ENCODE peak calls at places on chromosome 18, in five cellular contexts. J is IMR-90, H is HCT116, U is GM12878, W is A549. E is an unnamed sample.

GRCh38 chr18:63427566-63427965 is 5.3 kb upstream of the VPS4B start:
- DNase-seq in J (no peak), U (no peak), H (peak), W (no peak), E (peak)

GRCh38 chr18:31760695-31761094 is at the start of gene SLC25A52:
- DNase-seq in J (no peak), U (no peak), W (no peak), H (no peak), E (peak)

GRCh38 chr18:23883277-23883790 is 131.2 kb upstream of the TTC39C start:
- DNase-seq in W (no peak), H (no peak), J (peak), U (no peak), E (no peak)

GRCh38 chr18:48934708-48935432 is 15.9 kb downstream of the SMAD7 start:
- DNase-seq in J (no peak), U (peak), H (no peak), W (no peak), E (no peak)

GRCh38 chr18:63520053-63520452 is 22.1 kb upstream of the SERPINB12 start:
- DNase-seq in U (no peak), H (no peak), W (no peak), J (no peak), E (no peak)

GRCh38 chr18:49725809-49726514 is 87.4 kb downstream of the ACAA2 start:
- DNase-seq in H (peak), W (peak), J (peak), U (no peak), E (peak)

GRCh38 chr18:45652303-45652702 is 37.0 kb downstream of the SLC14A2 start:
- DNase-seq in J (no peak), W (no peak), H (no peak), U (no peak), E (no peak)

GRCh38 chr18:34626404-34627137 is 83.5 kb upstream of the DTNA start:
- DNase-seq in W (no peak), H (no peak), U (no peak), J (peak), E (no peak)

GRCh38 chr18:79988925-79989361 is 580 bp upstream of the TXNL4A start:
- DNase-seq in J (peak), U (no peak), W (peak), H (no peak), E (no peak)

GRCh38 chr18:35661483-35662146 is 80.1 kb downstream of the GALNT1 start:
- DNase-seq in H (no peak), J (no peak), W (no peak), U (no peak), E (no peak)

GRCh38 chr18:47794725-47795447 is 135.6 kb downstream of the SMAD2 start:
- DNase-seq in H (no peak), J (no peak), W (no peak), U (no peak), E (no peak)

GRCh38 chr18:46226461-46226860 is 122.3 kb downstream of the HAUS1 start:
- DNase-seq in H (no peak), U (no peak), J (peak), W (no peak), E (no peak)

GRCh38 chr18:75727479-75727878 is 300.0 kb upstream of the SMIM21 start:
- DNase-seq in W (peak), J (peak), U (no peak), H (peak), E (peak)

GRCh38 chr18:3789525-3789924 is 339.6 kb downstream of the TGIF1 start:
- DNase-seq in W (no peak), U (no peak), H (no peak), J (no peak), E (no peak)

GRCh38 chr18:45957100-45957499 is 10.0 kb downstream of the EPG5 start:
- DNase-seq in W (no peak), U (no peak), J (peak), H (no peak), E (no peak)

GRCh38 chr18:27428120-27428519 is 243.0 kb upstream of the CHST9 start:
- DNase-seq in H (no peak), W (no peak), J (no peak), U (no peak), E (no peak)

GRCh38 chr18:48555465-48555995 is 16.7 kb downstream of the CTIF start:
- DNase-seq in H (no peak), U (no peak), J (no peak), W (no peak), E (no peak)

DNA sequence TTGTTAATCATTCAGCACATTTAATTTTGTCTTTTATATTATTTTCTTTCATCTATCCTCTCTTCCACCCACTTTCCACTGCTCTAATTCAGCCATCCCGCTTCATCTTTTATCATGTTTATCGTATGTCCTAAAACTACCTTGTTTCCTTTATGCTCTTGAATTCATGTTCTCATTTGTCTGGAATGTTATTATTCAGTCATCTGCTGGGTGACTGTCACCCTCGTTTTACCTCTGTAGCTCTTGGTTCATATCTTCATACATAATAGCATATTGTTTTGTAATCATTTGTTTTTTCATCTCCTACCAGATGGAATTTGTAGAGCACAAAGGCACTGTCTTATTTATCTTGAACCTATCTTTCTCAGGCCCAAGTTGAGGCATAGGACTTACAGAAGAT is 37.0 kb downstream of the SMCHD1 start:
- DNase-seq in W (no peak), U (no peak), J (no peak), H (no peak), E (no peak)
- TF ChIP-seq RAD21 in W (no peak), U (no peak), J (no peak), H (no peak), E (no peak)

GRCh38 chr18:57445488-57446319 is 10.5 kb downstream of the ONECUT2 start:
- DNase-seq in H (no peak), U (no peak), J (no peak), W (peak), E (no peak)

GRCh38 chr18:57446322-57446721 is 11.1 kb downstream of the ONECUT2 start:
- DNase-seq in U (no peak), J (peak), W (peak), H (no peak), E (peak)

GRCh38 chr18:57444301-57444759 is 9.2 kb downstream of the ONECUT2 start:
- DNase-seq in U (no peak), J (no peak), W (no peak), H (no peak), E (no peak)

GRCh38 chr18:57443716-57444115 is 8.5 kb downstream of the ONECUT2 start:
- DNase-seq in U (no peak), J (no peak), W (no peak), H (no peak), E (no peak)

GRCh38 chr18:57447154-57447621 is 12.0 kb downstream of the ONECUT2 start:
- DNase-seq in W (no peak), J (peak), U (no peak), H (no peak), E (no peak)
- TF ChIP-seq RAD21 in W (no peak), J (no peak), U (no peak), H (no peak), E (peak)

GRCh38 chr18:55351980-55352714 is 235.8 kb downstream of the TCF4 start:
- DNase-seq in W (no peak), U (no peak), H (no peak), J (peak), E (no peak)
- TF ChIP-seq RAD21 in W (no peak), U (no peak), H (no peak), J (no peak), E (no peak)

GRCh38 chr18:9475643-9476580 is 599 bp downstream of the RALBP1 start:
- DNase-seq in U (no peak), W (no peak), H (no peak), J (peak), E (peak)
- TF ChIP-seq RAD21 in U (no peak), W (no peak), H (no peak), J (peak), E (no peak)

GRCh38 chr18:9684901-9685738 is 23.0 kb upstream of the RAB31 start:
- DNase-seq in U (no peak), H (no peak), J (peak), W (no peak), E (peak)
- TF ChIP-seq RAD21 in U (no peak), H (no peak), J (no peak), W (no peak), E (no peak)

GRCh38 chr18:72325307-72325706 is 218.8 kb downstream of the CBLN2 start:
- DNase-seq in H (no peak), J (no peak), U (no peak), W (no peak), E (no peak)
- TF ChIP-seq RAD21 in H (no peak), J (no peak), U (no peak), W (no peak), E (no peak)

DNA sequence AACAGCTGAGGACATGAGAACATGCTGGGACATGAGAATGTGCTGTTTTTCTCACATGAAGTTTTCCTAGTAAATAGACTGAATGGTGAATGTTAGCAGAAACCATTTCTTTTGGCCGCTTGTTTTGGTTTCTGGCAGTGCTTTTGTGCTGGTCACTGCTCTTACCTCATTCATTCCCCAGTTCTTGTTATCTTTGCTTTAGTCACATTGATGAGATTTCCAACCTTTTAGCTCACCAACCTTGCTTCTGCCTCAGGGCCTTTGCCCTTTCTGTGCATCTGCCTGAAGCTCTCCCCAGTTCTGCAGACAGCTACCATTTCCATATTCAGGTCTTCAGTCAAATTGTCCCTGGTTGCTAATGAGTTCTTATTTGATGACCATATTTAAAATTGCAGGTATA is 91.6 kb downstream of the PTPRM start:
- DNase-seq in U (no peak), W (no peak), J (peak), H (no peak), E (no peak)
- TF ChIP-seq RAD21 in U (no peak), W (no peak), J (no peak), H (no peak), E (no peak)

DNA sequence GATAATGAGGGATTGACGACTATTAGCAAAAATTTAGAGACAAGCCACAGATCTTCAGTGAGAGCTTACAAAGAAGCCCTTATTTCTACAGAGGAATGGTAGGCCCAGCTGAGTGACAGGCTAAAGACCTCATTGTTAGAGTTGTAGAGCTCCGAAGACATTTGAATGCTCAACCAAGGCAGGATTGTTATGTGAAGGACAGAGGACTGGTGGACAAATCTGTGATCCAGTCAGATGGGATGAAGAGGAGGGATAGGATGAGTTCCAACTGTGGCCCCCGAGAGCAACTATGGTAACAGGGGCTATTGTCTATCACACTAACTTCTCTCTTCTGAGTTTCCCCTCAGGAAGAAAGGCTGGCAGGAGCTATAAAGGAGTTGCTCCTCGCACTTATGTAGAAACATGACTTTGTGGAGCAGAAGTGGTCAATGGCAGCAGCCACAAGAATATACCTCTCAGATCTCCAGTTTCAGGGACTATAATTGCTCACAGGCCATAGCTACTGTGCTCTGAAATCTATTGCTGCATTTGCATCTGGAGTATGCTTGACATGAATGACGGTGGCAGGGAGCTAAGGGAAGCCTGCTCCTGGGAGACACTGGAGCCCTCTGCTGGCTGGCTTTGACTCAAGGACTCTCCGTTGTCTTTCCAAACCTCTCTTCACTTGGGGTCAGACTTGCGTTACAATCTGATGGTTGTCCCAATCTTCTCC is 50.3 kb upstream of the GREB1L start:
- DNase-seq in W (peak), U (no peak), H (peak), J (peak), E (peak)
- TF ChIP-seq RAD21 in W (peak), U (peak), H (peak), J (peak), E (no peak)

E was measured in K562.